ENCODE peak calls at places on chromosomes 13 and 19, in ten cellular contexts. T, F, U, X, C, V, Q, L, D and O are unnamed samples. For H3K9me3, the result is how much of the 10 kb centered on the place peaks cover.

GRCh38 chr19:1566392-1567115 is 1.6 kb downstream of the MEX3D start:
- DNase-seq in T (peak), F (no peak), U (peak), X (peak), C (no peak), V (no peak), Q (peak), L (peak), D (peak), O (peak)

GRCh38 chr19:49213791-49214190 is 56.2 kb downstream of the TRPM4 start:
- DNase-seq in T (no peak), F (no peak), U (no peak), X (no peak), C (no peak), V (no peak), Q (no peak), L (no peak), D (no peak), O (no peak)

GRCh38 chr19:38003427-38004099 is 96.6 kb downstream of the SIPA1L3 start:
- DNase-seq in T (peak), F (no peak), U (peak), X (peak), C (peak), V (no peak), Q (peak), L (peak), D (peak), O (peak)

GRCh38 chr13:109877809-109878208 is 91.4 kb upstream of the IRS2 start:
- DNase-seq in T (no peak), F (no peak), U (no peak), X (no peak), C (no peak), V (no peak), Q (no peak), L (no peak), D (no peak), O (no peak)

GRCh38 chr13:29543230-29544215 is 52.0 kb downstream of the SLC7A1 start:
- DNase-seq in T (no peak), F (no peak), U (peak), X (peak), C (no peak), V (no peak), Q (no peak), L (no peak), D (no peak), O (no peak)

GRCh38 chr13:21413013-21413412 is 46.1 kb downstream of the ZDHHC20 start:
- DNase-seq in T (no peak), F (no peak), U (no peak), X (peak), C (no peak), V (no peak), Q (no peak), L (no peak), D (no peak), O (no peak)

GRCh38 chr19:31356587-31357314 is 7.5 kb upstream of the TSHZ3 start:
- DNase-seq in T (no peak), F (peak), U (no peak), X (no peak), C (peak), V (peak), Q (peak), L (no peak), D (no peak), O (no peak)

GRCh38 chr19:29491995-29492577 is 33.7 kb upstream of the VSTM2B start:
- DNase-seq in T (no peak), F (no peak), U (no peak), X (no peak), C (no peak), V (no peak), Q (no peak), L (no peak), D (no peak), O (no peak)

GRCh38 chr13:99960663-99961440 is 10.7 kb downstream of the ZIC5 start:
- DNase-seq in T (no peak), F (no peak), U (no peak), X (no peak), C (no peak), V (no peak), Q (no peak), L (no peak), D (no peak), O (no peak)

GRCh38 chr13:48233886-48234488 is 981 bp downstream of the ITM2B start:
- DNase-seq in T (no peak), F (no peak), U (peak), X (peak), C (no peak), V (no peak), Q (no peak), L (no peak), D (no peak), O (no peak)

GRCh38 chr13:90461398-90461797 is 886.1 kb upstream of the MIR17HG start:
- DNase-seq in T (no peak), F (no peak), U (no peak), X (no peak), C (no peak), V (no peak), Q (no peak), L (no peak), D (no peak), O (no peak)

GRCh38 chr19:17762505-17763229 is 11.4 kb downstream of the FCHO1 start:
- DNase-seq in T (no peak), F (no peak), U (peak), X (peak), C (no peak), V (no peak), Q (no peak), L (no peak), D (no peak), O (no peak)

GRCh38 chr19:29605653-29606419 is at the start of gene POP4:
- DNase-seq in T (peak), F (peak), U (peak), X (peak), C (peak), V (peak), Q (peak), L (peak), D (peak), O (peak)

GRCh38 chr19:50777830-50778303 is 7.6 kb downstream of the GPR32 start:
- DNase-seq in T (no peak), F (no peak), U (peak), X (peak), C (no peak), V (no peak), Q (no peak), L (no peak), D (no peak), O (no peak)

GRCh38 chr13:25588336-25589060 is 216.7 kb downstream of the ATP8A2 start:
- DNase-seq in T (no peak), F (no peak), U (no peak), X (no peak), C (no peak), V (no peak), Q (no peak), L (no peak), D (no peak), O (no peak)

GRCh38 chr19:33397536-33398360 is 24.2 kb downstream of the CEBPG start:
- DNase-seq in T (no peak), F (no peak), U (no peak), X (no peak), C (peak), V (no peak), Q (peak), L (peak), D (no peak), O (no peak)

GRCh38 chr19:17095141-17095919 is 19.8 kb downstream of the MYO9B start:
- DNase-seq in T (peak), F (no peak), U (peak), X (peak), C (no peak), V (no peak), Q (no peak), L (no peak), D (peak), O (no peak)

GRCh38 chr19:23778566-23778965 is 19.9 kb upstream of the ZNF681 start:
- DNase-seq in T (no peak), F (no peak), U (no peak), X (no peak), C (no peak), V (no peak), Q (no peak), L (no peak), D (no peak), O (no peak)

GRCh38 chr13:85255978-85256377 is 543.2 kb downstream of the SLITRK6 start:
- DNase-seq in T (no peak), F (no peak), U (peak), X (no peak), C (no peak), V (no peak), Q (no peak), L (no peak), D (no peak), O (no peak)

GRCh38 chr13:109010912-109011311 is 381.5 kb downstream of the MYO16 start:
- DNase-seq in T (no peak), F (no peak), U (no peak), X (no peak), C (no peak), V (no peak), Q (no peak), L (no peak), D (no peak), O (no peak)

GRCh38 chr13:106493569-106493968 is 41.9 kb downstream of the EFNB2 start:
- DNase-seq in T (no peak), F (no peak), U (no peak), X (no peak), C (no peak), V (no peak), Q (peak), L (no peak), D (no peak), O (no peak)

GRCh38 chr19:43966079-43966694 is 15.2 kb downstream of the ZNF221 start:
- DNase-seq in T (no peak), F (no peak), U (peak), X (no peak), C (no peak), V (no peak), Q (no peak), L (no peak), D (no peak), O (no peak)
- H3K9me3 ChIP-seq in T (half or more), F (half or more), U (under half), X (half or more), C (half or more), V (under half), Q (half or more), L (half or more), D (under half), O (half or more)

GRCh38 chr13:113607477-113608245 is 23.1 kb downstream of the TFDP1 start:
- DNase-seq in T (no peak), F (no peak), U (no peak), X (no peak), C (peak), V (no peak), Q (peak), L (no peak), D (no peak), O (no peak)
- H3K27ac ChIP-seq in T (no peak), F (no peak), U (no peak), X (no peak), C (no peak), V (no peak), Q (no peak), L (no peak), D (no peak), O (no peak)

DNA sequence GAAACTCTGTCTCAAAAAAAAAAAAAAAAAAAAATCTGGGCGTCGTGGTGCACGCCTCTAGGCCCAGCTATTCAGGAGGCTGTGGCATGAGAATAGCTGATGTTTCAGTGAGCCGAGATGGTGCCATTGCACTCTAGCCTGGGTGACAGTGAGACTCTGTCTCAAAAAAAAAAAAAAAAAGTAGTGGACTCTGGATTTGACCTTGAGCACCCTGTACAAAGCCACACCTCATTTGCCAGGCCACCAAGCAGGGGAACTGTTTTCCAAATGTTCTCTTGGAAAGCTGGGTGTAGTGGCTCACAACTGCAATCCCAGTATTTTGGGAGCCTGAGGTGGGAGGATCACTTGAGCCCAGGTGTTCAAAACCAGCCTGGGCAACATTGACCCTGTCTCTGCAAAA is 3.8 kb upstream of the ZNF555 start:
- DNase-seq in T (no peak), F (no peak), U (no peak), X (no peak), C (no peak), V (no peak), Q (no peak), L (no peak), D (no peak), O (no peak)
- H3K9me3 ChIP-seq in T (under half), F (under half), U (under half), X (under half), C (under half), V (under half), Q (half or more), L (half or more), D (under half), O (under half)

GRCh38 chr19:452829-453228 is 8.0 kb downstream of the SHC2 start:
- DNase-seq in T (no peak), F (no peak), U (no peak), X (no peak), C (no peak), V (no peak), Q (no peak), L (no peak), D (no peak), O (no peak)

GRCh38 chr19:453606-454005 is 7.2 kb downstream of the SHC2 start:
- DNase-seq in T (no peak), F (no peak), U (no peak), X (no peak), C (no peak), V (no peak), Q (no peak), L (no peak), D (no peak), O (no peak)

GRCh38 chr19:456547-457110 is 4.2 kb downstream of the SHC2 start:
- DNase-seq in T (no peak), F (no peak), U (no peak), X (no peak), C (no peak), V (no peak), Q (no peak), L (no peak), D (no peak), O (no peak)

GRCh38 chr19:455851-456546 is 4.8 kb downstream of the SHC2 start:
- DNase-seq in T (no peak), F (no peak), U (no peak), X (no peak), C (no peak), V (no peak), Q (no peak), L (no peak), D (no peak), O (no peak)

DNA sequence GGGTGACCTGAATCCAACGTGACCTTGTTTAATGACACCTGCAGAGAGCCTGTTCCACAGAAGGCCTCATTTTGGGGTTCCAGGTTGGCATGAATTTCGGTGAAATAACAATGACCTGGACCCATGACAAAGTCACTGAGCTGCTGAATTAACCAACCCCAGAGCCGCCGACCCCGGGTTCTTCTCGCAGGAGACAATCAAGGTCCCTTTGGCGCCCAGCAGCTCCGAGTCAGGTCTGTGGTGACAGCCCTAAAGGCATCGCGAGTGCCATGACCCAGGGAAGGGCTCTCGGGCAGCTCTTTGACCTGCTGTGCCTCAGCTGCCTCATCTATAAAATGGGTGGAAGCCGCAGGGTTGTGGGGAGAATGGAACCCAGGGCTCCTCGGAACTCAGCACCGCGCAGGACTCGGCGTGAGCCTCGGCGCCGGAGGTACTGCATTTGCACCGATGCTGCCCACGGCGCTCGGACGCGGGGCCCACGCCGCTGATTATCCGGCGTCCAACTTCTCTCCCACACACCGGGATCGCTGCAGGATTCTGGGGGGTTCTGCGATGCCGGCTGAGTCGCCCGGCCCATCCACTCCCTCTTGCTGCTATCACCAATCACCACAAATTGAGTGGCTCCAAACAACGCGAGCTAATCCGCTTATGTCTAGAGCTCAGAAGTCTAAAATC is 5.7 kb downstream of the SHC2 start:
- DNase-seq in T (no peak), F (no peak), U (no peak), X (no peak), C (no peak), V (no peak), Q (no peak), L (no peak), D (no peak), O (no peak)
- H3K27ac ChIP-seq in T (no peak), F (no peak), U (no peak), X (no peak), C (no peak), V (no peak), Q (no peak), L (no peak), D (no peak), O (no peak)

DNA sequence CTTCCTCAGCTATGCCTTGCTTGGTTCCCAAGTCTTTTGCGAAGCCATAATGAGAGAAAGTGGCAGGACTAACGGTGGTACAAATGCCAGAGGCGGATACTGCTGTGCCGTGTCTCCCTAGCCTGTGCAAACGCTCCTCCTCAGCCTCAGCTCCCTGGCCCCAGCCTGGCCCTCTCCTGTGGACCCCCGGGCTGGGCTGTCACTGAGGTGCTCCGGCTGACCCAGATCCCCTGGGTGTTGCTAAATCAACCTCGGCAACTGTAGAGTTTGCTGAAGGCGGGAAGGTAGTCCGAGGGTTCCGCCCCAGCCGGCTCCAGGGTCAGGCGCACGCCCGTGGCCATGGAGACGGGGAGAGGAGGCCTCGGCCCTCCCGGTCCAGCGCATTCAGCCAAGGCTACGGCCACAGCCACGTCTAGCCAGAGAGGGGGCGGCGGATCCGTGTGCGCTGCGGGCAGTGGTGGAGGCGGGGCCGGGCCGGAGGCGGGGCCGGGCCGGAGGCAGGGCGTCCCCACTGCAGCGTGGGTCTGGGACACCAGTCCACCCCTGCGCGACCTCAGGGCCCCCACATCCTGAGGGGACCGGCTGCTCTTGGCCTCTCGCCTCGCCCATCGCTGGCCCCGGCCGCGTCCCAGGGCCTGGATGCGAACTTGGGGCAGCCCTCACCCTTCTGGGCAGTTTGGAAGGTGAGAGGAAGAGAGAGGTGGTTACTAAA is 16.4 kb upstream of the ZNF492 start:
- DNase-seq in T (peak), F (no peak), U (no peak), X (no peak), C (no peak), V (no peak), Q (no peak), L (no peak), D (peak), O (no peak)
- H3K9me3 ChIP-seq in T (under half), F (under half), U (under half), X (under half), C (under half), V (under half), Q (under half), L (under half), D (under half), O (under half)

DNA sequence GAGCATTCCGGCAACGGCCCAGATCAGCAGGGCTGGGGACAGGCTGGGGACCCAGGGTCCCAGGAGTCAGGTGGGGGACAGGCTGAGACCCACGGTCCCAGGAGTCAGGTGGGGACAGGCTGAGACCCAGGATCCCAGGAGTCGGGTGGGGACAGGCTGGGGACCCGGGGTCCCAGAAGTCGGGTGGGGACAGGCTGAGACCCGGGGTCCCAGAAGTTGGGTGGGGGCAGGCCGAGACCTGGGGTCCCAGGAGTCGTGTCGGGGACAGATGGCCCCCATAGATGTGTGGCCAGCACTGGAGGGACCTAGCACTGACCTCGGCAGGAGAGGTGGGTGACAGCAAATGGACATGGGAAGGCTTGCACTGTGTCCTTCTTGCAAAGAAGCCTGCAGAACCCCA is 39.7 kb upstream of the SOX1 start:
- DNase-seq in T (no peak), F (no peak), U (no peak), X (no peak), C (no peak), V (no peak), Q (no peak), L (no peak), D (no peak), O (no peak)
- H3K27ac ChIP-seq in T (no peak), F (no peak), U (no peak), X (no peak), C (no peak), V (no peak), Q (no peak), L (no peak), D (no peak), O (no peak)

GRCh38 chr13:101919541-101920306 is 467.2 kb downstream of the ITGBL1 start:
- DNase-seq in T (peak), F (no peak), U (peak), X (peak), C (peak), V (no peak), Q (no peak), L (no peak), D (no peak), O (no peak)
- H3K9me3 ChIP-seq in T (under half), F (under half), U (under half), X (under half), C (under half), V (under half), Q (under half), L (under half), D (under half), O (under half)

DNA sequence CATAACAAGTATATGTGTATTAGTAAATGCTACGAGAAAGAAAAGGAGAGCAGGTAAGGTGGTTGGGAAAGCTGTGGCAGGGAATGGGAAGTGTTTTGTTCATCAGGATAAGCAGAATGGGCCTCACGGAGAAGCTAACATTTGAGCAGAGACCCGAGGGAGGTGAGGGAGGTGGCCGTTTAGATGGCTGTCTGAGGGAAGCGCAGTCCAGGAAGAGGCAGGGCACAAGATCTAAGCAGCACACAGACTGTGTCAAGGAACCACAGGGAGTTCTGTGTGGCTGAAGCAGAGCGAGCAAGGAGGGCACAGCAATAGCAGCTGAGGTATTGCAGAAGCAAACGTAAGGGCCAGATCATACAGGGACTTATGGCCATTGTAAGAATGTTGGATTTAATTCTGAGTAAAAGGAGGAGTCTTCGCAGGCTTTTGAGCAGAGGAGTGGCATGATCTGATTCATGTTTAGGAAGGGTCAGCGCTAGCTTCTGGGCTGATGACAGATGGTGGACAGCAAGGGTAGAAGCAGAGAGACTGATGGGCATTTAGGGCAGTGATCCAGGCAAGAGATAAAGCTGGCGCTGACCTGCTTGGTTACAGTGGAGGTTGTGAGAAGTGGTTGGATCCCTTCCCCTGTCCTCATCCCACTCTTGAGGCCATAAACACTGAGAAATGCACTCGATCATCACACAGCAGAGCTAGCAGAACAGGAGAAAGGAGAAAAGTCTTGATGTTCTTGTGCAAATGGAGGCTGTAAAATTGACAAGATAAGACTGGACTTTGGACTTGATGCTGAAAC is 199.9 kb downstream of the LACC1 start:
- DNase-seq in T (no peak), F (no peak), U (no peak), X (no peak), C (no peak), V (no peak), Q (no peak), L (no peak), D (no peak), O (no peak)
- H3K27ac ChIP-seq in T (no peak), F (no peak), U (no peak), X (no peak), C (no peak), V (no peak), Q (no peak), L (no peak), D (no peak), O (no peak)